ENCODE peak calls at places on chromosomes 16 and 17, in nine cellular contexts. W, E, C, H, V, U, D, B and S are unnamed samples.
A peak's percentile ranks its signal among the peaks of the same experiment; 100 is the strongest.

GRCh38 chr17:798246-798645 is 16.1 kb downstream of the MRM3 start:
- DNase-seq in V (no peak), D (no peak), U (no peak), H (no peak), B (no peak), C (peak; percentile 16), W (no peak), E (no peak), S (no peak)

GRCh38 chr17:9982159-9982558 is 77.1 kb upstream of the RCVRN start:
- DNase-seq in V (peak; percentile 51), U (no peak), E (no peak), W (no peak), H (no peak), B (no peak), C (no peak), D (no peak), S (no peak)

GRCh38 chr16:54418903-54419302 is 132.3 kb upstream of the IRX3 start:
- DNase-seq in E (no peak), V (no peak), U (no peak), W (no peak), D (no peak), H (no peak), C (no peak), B (no peak), S (no peak)

GRCh38 chr16:12321363-12321762 is 344.8 kb downstream of the SNX29 start:
- DNase-seq in B (no peak), D (no peak), E (no peak), U (no peak), W (no peak), V (no peak), C (no peak), H (no peak), S (no peak)

GRCh38 chr17:43905985-43906852 is 1.1 kb downstream of the MPP2 start:
- DNase-seq in W (peak; percentile 24), V (peak; percentile 53), D (peak; percentile 45), U (peak; percentile 73), H (peak; percentile 90), B (peak; percentile 47), E (peak; percentile 48), C (no peak), S (peak; percentile 36)

GRCh38 chr16:1194665-1195392 is 30.2 kb downstream of the TPSG1 start:
- DNase-seq in W (no peak), D (no peak), H (no peak), E (no peak), C (no peak), U (no peak), B (no peak), V (no peak), S (no peak)

GRCh38 chr16:66020642-66021041 is 345.8 kb upstream of the CDH5 start:
- DNase-seq in E (no peak), B (no peak), V (no peak), U (no peak), W (no peak), H (no peak), D (peak; percentile 52), C (no peak), S (no peak)

GRCh38 chr16:1997591-1998359 is 8.0 kb downstream of the SYNGR3 start:
- DNase-seq in C (peak; percentile 74), U (no peak), E (no peak), W (no peak), B (no peak), H (no peak), D (peak; percentile 75), V (no peak), S (no peak)

GRCh38 chr16:2614761-2615191 is 67.5 kb upstream of the KCTD5 start:
- DNase-seq in V (no peak), D (no peak), W (no peak), C (peak; percentile 47), B (no peak), E (no peak), U (no peak), H (no peak), S (no peak)

GRCh38 chr16:2473999-2474876 is 689 bp upstream of the TBC1D24 start:
- DNase-seq in V (peak; percentile 59), C (peak; percentile 90), D (peak; percentile 27), B (no peak), U (peak; percentile 56), E (no peak), W (peak; percentile 65), H (no peak), S (peak; percentile 60)

GRCh38 chr16:8828541-8829165 is 31.0 kb downstream of the PMM2 start:
- DNase-seq in U (no peak), V (no peak), W (no peak), C (no peak), B (no peak), H (no peak), D (no peak), E (no peak), S (no peak)

GRCh38 chr16:77307764-77308561 is 108.8 kb downstream of the SYCE1L start:
- DNase-seq in H (no peak), C (no peak), W (no peak), B (no peak), D (peak; percentile 50), E (no peak), V (no peak), U (no peak), S (no peak)

GRCh38 chr17:30554839-30555751 is 77.9 kb downstream of the GOSR1 start:
- DNase-seq in E (no peak), D (peak; percentile 15), B (no peak), H (no peak), W (no peak), U (no peak), V (peak; percentile 31), C (peak; percentile 68), S (no peak)

GRCh38 chr17:36592316-36592710 is 634 bp downstream of the DHRS11 start:
- DNase-seq in W (no peak), U (no peak), D (no peak), V (peak; percentile 52), H (no peak), B (no peak), E (no peak), C (peak; percentile 81), S (no peak)

DNA sequence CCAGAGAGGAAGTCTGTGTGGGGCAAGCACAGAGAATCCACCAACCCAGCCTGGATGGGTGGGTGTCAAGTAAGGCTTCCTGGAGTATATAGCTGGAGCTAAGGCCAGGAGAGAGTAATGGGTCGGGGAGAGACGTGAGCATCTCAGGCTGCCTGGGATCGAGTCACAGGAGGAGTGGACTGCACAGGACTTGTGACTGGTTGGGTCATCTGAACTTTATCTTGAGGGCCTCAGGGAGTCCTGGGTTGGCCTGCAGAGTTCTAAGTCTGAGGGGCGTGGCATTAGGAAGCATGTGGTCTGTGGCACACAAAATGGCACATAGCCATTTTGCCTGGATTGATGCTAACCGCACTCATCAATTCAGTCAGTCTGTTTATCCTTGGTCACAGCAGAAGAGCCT is 1.5 kb downstream of the PLA2G15 start:
- DNase-seq in U (no peak), B (no peak), H (no peak), V (no peak), C (no peak), E (no peak), D (no peak), W (no peak), S (no peak)
- H3K4me3 ChIP-seq in U (peak overlapping the region; percentile 84), B (no peak overlapping the region), H (no peak overlapping the region), V (no peak overlapping the region), C (no peak overlapping the region), E (no peak overlapping the region), D (no peak overlapping the region), W (no peak overlapping the region), S (no peak overlapping the region)

GRCh38 chr17:2792541-2793169 is 3.6 kb upstream of the RAP1GAP2 start:
- DNase-seq in C (peak; percentile 83), V (no peak), D (no peak), H (no peak), B (no peak), W (peak; percentile 68), U (no peak), E (no peak), S (no peak)
- H3K4me1 ChIP-seq in C (peaks cover 80% of the 10 kb centered on the region), V (peaks cover 18% of the 10 kb centered on the region), D (no peaks in the 10 kb centered on the region), H (no peaks in the 10 kb centered on the region), B (no peaks in the 10 kb centered on the region), W (peaks cover 66% of the 10 kb centered on the region), U (no peaks in the 10 kb centered on the region), E (peaks cover 7% of the 10 kb centered on the region), S (peaks cover 58% of the 10 kb centered on the region)

GRCh38 chr17:40326014-40326831 is 17.2 kb downstream of the RARA start:
- DNase-seq in E (no peak), H (no peak), U (peak; percentile 22), W (peak; percentile 71), D (no peak), C (peak; percentile 86), B (no peak), V (no peak), S (peak; percentile 70)
- H3K4me3 ChIP-seq in E (no peak overlapping the region), H (no peak overlapping the region), U (no peak overlapping the region), W (peak overlapping the region; percentile 56), D (no peak overlapping the region), C (no peak overlapping the region), B (no peak overlapping the region), V (no peak overlapping the region), S (peak overlapping the region; percentile 47)

DNA sequence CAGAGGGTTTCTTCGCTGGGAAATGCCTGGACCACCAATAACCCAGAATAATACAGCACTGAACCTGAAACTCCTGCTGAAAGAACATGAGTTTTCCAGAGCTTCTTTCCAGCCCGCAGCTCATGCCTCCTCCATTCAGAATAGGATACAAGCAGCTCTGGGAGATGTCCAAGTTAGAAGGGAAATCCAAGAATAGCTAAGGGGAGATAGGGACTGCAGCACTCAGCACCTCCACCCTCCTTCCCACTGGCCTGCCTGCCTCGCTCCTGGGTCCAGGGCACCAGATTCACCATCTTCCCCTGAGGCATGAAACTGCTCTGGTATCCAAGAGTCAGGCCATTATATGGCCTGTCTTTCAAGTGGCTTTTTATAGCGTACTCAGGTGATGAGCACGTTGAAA is 4.1 kb downstream of the KRT31 start:
- DNase-seq in B (no peak), D (no peak), U (no peak), E (no peak), C (no peak), H (no peak), W (no peak), V (no peak), S (no peak)
- H3K4me1 ChIP-seq in B (no peaks in the 10 kb centered on the region), D (peaks cover 5% of the 10 kb centered on the region), U (peaks cover 4% of the 10 kb centered on the region), E (no peaks in the 10 kb centered on the region), C (no peaks in the 10 kb centered on the region), H (no peaks in the 10 kb centered on the region), W (no peaks in the 10 kb centered on the region), V (no peaks in the 10 kb centered on the region), S (no peaks in the 10 kb centered on the region)

GRCh38 chr17:78130080-78130438 is 512 bp upstream of the TMC8 start:
- DNase-seq in V (no peak), W (no peak), U (no peak), B (no peak), D (no peak), H (no peak), C (no peak), E (no peak), S (peak; percentile 58)
- H3K4me3 ChIP-seq in V (no peak overlapping the region), W (peak overlapping the region; percentile 97), U (no peak overlapping the region), B (no peak overlapping the region), D (no peak overlapping the region), H (no peak overlapping the region), C (peak overlapping the region; percentile 91), E (no peak overlapping the region), S (peak overlapping the region; percentile 95)